ENCODE peak calls at places on chromosome 12, in ten cellular contexts. One of them, this sample, is unnamed.
A peak's percentile ranks its signal among the peaks of the same experiment; 100 is the strongest.

GRCh38 chr12:129459886-129460285 is 443.9 kb downstream of the TMEM132D start:
- DNase-seq in cardiac muscle cell: no peak
- DNase-seq in psoas muscle: no peak
- DNase-seq in SK-N-SH: no peak
- DNase-seq in DND-41: no peak
- DNase-seq in upper lobe of right lung: no peak
- DNase-seq in kidney epithelial cell: no peak
- DNase-seq in choroid plexus epithelial cell: no peak
- DNase-seq in PC-3: no peak
- DNase-seq in GM23248: no peak
- DNase-seq in this sample: no peak

GRCh38 chr12:108800591-108800990 is 56.8 kb downstream of the SSH1 start:
- DNase-seq in cardiac muscle cell: no peak
- DNase-seq in psoas muscle: no peak
- DNase-seq in SK-N-SH: no peak
- DNase-seq in DND-41: no peak
- DNase-seq in upper lobe of right lung: no peak
- DNase-seq in kidney epithelial cell: no peak
- DNase-seq in choroid plexus epithelial cell: peak; percentile 42
- DNase-seq in PC-3: no peak
- DNase-seq in GM23248: peak; percentile 1
- DNase-seq in this sample: no peak

GRCh38 chr12:46446645-46447044 is 74.1 kb upstream of the SLC38A2 start:
- DNase-seq in cardiac muscle cell: peak; percentile 28
- DNase-seq in psoas muscle: no peak
- DNase-seq in SK-N-SH: no peak
- DNase-seq in DND-41: no peak
- DNase-seq in upper lobe of right lung: no peak
- DNase-seq in kidney epithelial cell: no peak
- DNase-seq in choroid plexus epithelial cell: peak; percentile 50
- DNase-seq in PC-3: peak; percentile 42
- DNase-seq in GM23248: no peak
- DNase-seq in this sample: no peak

GRCh38 chr12:92987846-92988621 is 58.9 kb upstream of the EEA1 start:
- DNase-seq in cardiac muscle cell: peak; percentile 24
- DNase-seq in psoas muscle: peak; percentile 25
- DNase-seq in SK-N-SH: no peak
- DNase-seq in DND-41: peak; percentile 10
- DNase-seq in upper lobe of right lung: peak; percentile 68
- DNase-seq in kidney epithelial cell: no peak
- DNase-seq in choroid plexus epithelial cell: peak; percentile 10
- DNase-seq in PC-3: no peak
- DNase-seq in GM23248: no peak
- DNase-seq in this sample: peak; percentile 53

GRCh38 chr12:30806989-30807694 is 52.4 kb upstream of the CAPRIN2 start:
- DNase-seq in cardiac muscle cell: peak; percentile 76
- DNase-seq in psoas muscle: no peak
- DNase-seq in SK-N-SH: peak; percentile 61
- DNase-seq in DND-41: peak; percentile 16
- DNase-seq in upper lobe of right lung: no peak
- DNase-seq in kidney epithelial cell: no peak
- DNase-seq in choroid plexus epithelial cell: peak; percentile 90
- DNase-seq in PC-3: peak; percentile 80
- DNase-seq in GM23248: peak; percentile 83
- DNase-seq in this sample: peak; percentile 55

GRCh38 chr12:79380402-79380801 is 310.4 kb downstream of the PAWR start:
- DNase-seq in cardiac muscle cell: no peak
- DNase-seq in psoas muscle: no peak
- DNase-seq in SK-N-SH: no peak
- DNase-seq in DND-41: no peak
- DNase-seq in upper lobe of right lung: no peak
- DNase-seq in kidney epithelial cell: no peak
- DNase-seq in choroid plexus epithelial cell: no peak
- DNase-seq in PC-3: no peak
- DNase-seq in GM23248: no peak
- DNase-seq in this sample: no peak

GRCh38 chr12:131726-132465 is 65.3 kb downstream of the IQSEC3 start:
- DNase-seq in cardiac muscle cell: no peak
- DNase-seq in psoas muscle: no peak
- DNase-seq in SK-N-SH: no peak
- DNase-seq in DND-41: no peak
- DNase-seq in upper lobe of right lung: no peak
- DNase-seq in kidney epithelial cell: no peak
- DNase-seq in choroid plexus epithelial cell: peak; percentile 15
- DNase-seq in PC-3: peak; percentile 49
- DNase-seq in GM23248: no peak
- DNase-seq in this sample: no peak

GRCh38 chr12:120000556-120000955 is 11.5 kb downstream of the BICDL1 start:
- DNase-seq in cardiac muscle cell: no peak
- DNase-seq in psoas muscle: no peak
- DNase-seq in SK-N-SH: no peak
- DNase-seq in DND-41: no peak
- DNase-seq in upper lobe of right lung: no peak
- DNase-seq in kidney epithelial cell: no peak
- DNase-seq in choroid plexus epithelial cell: no peak
- DNase-seq in PC-3: no peak
- DNase-seq in GM23248: no peak
- DNase-seq in this sample: no peak

GRCh38 chr12:113055594-113056380 is 743 bp upstream of the DTX1 start:
- DNase-seq in cardiac muscle cell: no peak
- DNase-seq in psoas muscle: no peak
- DNase-seq in SK-N-SH: no peak
- DNase-seq in DND-41: peak; percentile 32
- DNase-seq in upper lobe of right lung: peak; percentile 44
- DNase-seq in kidney epithelial cell: no peak
- DNase-seq in choroid plexus epithelial cell: no peak
- DNase-seq in PC-3: no peak
- DNase-seq in GM23248: no peak
- DNase-seq in this sample: no peak
- H3K4me3 ChIP-seq in cardiac muscle cell: no peak overlapping the region
- H3K4me3 ChIP-seq in psoas muscle: no peak overlapping the region
- H3K4me3 ChIP-seq in SK-N-SH: peak overlapping the region; percentile 59
- H3K4me3 ChIP-seq in DND-41: peak overlapping the region; percentile 84
- H3K4me3 ChIP-seq in upper lobe of right lung: no peak overlapping the region
- H3K4me3 ChIP-seq in kidney epithelial cell: no peak overlapping the region
- H3K4me3 ChIP-seq in choroid plexus epithelial cell: no peak overlapping the region
- H3K4me3 ChIP-seq in PC-3: no peak overlapping the region
- H3K4me3 ChIP-seq in GM23248: no peak overlapping the region
- H3K4me3 ChIP-seq in this sample: no peak overlapping the region

DNA sequence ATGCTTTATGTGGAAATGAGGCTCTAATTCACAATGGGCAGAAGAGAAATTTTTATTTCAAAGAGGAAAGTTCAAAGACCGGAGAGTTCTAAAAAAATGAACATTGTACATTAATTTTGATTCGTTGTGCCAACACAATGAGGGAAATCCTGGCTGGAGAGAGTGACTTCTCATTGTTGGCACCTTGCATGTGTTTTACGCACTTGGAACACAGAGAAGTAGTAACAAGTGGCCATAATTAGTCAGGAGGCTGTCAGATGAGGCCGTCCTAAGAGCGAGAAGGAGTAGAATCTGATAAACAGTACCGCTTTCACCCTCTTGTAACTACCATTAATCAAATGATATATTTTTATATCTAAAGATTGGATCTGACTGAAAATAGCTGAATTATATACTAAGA is 6.9 kb downstream of the LMO3 start:
- DNase-seq in cardiac muscle cell: no peak
- DNase-seq in psoas muscle: no peak
- DNase-seq in SK-N-SH: no peak
- DNase-seq in DND-41: no peak
- DNase-seq in upper lobe of right lung: no peak
- DNase-seq in kidney epithelial cell: no peak
- DNase-seq in choroid plexus epithelial cell: no peak
- DNase-seq in PC-3: no peak
- DNase-seq in GM23248: no peak
- DNase-seq in this sample: peak; percentile 62
- H3K4me3 ChIP-seq in cardiac muscle cell: no peak overlapping the region
- H3K4me3 ChIP-seq in psoas muscle: no peak overlapping the region
- H3K4me3 ChIP-seq in SK-N-SH: no peak overlapping the region
- H3K4me3 ChIP-seq in DND-41: no peak overlapping the region
- H3K4me3 ChIP-seq in upper lobe of right lung: peak overlapping the region; percentile 23
- H3K4me3 ChIP-seq in kidney epithelial cell: no peak overlapping the region
- H3K4me3 ChIP-seq in choroid plexus epithelial cell: no peak overlapping the region
- H3K4me3 ChIP-seq in PC-3: no peak overlapping the region
- H3K4me3 ChIP-seq in GM23248: no peak overlapping the region
- H3K4me3 ChIP-seq in this sample: no peak overlapping the region

GRCh38 chr12:106866426-106867080 is 89.2 kb upstream of the TMEM263 start:
- DNase-seq in cardiac muscle cell: no peak
- DNase-seq in psoas muscle: no peak
- DNase-seq in SK-N-SH: no peak
- DNase-seq in DND-41: no peak
- DNase-seq in upper lobe of right lung: no peak
- DNase-seq in kidney epithelial cell: no peak
- DNase-seq in choroid plexus epithelial cell: peak; percentile 41
- DNase-seq in PC-3: no peak
- DNase-seq in GM23248: no peak
- DNase-seq in this sample: no peak

GRCh38 chr12:106865685-106866084 is 90.0 kb upstream of the TMEM263 start:
- DNase-seq in cardiac muscle cell: no peak
- DNase-seq in psoas muscle: no peak
- DNase-seq in SK-N-SH: no peak
- DNase-seq in DND-41: no peak
- DNase-seq in upper lobe of right lung: no peak
- DNase-seq in kidney epithelial cell: no peak
- DNase-seq in choroid plexus epithelial cell: no peak
- DNase-seq in PC-3: no peak
- DNase-seq in GM23248: no peak
- DNase-seq in this sample: no peak

GRCh38 chr12:106863185-106863584 is 88.7 kb downstream of the RIC8B start:
- DNase-seq in cardiac muscle cell: no peak
- DNase-seq in psoas muscle: no peak
- DNase-seq in SK-N-SH: no peak
- DNase-seq in DND-41: no peak
- DNase-seq in upper lobe of right lung: no peak
- DNase-seq in kidney epithelial cell: no peak
- DNase-seq in choroid plexus epithelial cell: peak; percentile 30
- DNase-seq in PC-3: no peak
- DNase-seq in GM23248: no peak
- DNase-seq in this sample: no peak

DNA sequence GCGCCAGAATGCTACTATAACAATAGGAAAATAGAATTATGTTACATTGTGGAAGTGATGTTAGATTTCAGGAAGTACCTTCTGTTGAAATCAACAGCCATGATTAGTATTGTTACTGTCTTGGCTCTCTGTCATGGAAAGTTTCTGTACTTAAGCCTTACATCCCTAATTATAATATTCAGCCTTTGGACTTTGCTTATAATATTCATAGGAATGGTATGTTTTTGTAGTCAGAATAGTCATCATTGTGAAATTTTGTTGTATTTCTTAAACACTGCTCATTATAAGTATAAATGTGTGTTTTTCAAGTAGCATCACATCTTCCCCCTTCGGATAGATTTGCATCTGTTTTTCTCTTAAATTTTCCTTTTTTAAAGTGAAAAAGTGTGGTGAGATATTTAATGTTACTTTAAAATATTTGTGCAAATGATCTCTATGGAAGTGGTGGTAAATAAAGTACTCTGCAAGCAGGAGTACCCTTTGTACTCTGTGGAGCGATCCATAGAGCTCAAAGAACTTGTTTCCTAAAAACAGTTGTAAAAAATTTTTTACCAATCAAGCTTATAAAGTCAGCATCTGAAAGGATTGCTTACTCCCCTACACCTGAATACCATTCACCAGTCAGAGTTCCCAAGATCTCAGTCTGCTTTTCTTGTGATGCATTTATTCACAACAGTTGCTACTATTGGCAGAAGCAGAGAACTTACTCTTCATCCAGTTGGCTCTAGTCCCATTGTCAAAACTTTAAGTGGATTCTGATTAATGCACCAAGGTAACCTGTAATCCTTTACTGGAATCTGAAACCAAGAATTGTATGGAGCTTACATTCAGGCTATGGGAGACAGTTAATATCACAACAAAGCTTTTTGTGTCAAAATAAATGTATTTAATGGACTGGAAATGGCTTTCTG is 87.8 kb downstream of the RIC8B start:
- DNase-seq in cardiac muscle cell: no peak
- DNase-seq in psoas muscle: no peak
- DNase-seq in SK-N-SH: no peak
- DNase-seq in DND-41: no peak
- DNase-seq in upper lobe of right lung: no peak
- DNase-seq in kidney epithelial cell: no peak
- DNase-seq in choroid plexus epithelial cell: peak; percentile 85
- DNase-seq in PC-3: peak; percentile 82
- DNase-seq in GM23248: peak; percentile 91
- DNase-seq in this sample: no peak
- H3K4me3 ChIP-seq in cardiac muscle cell: no peak overlapping the region
- H3K4me3 ChIP-seq in psoas muscle: no peak overlapping the region
- H3K4me3 ChIP-seq in SK-N-SH: no peak overlapping the region
- H3K4me3 ChIP-seq in DND-41: no peak overlapping the region
- H3K4me3 ChIP-seq in upper lobe of right lung: no peak overlapping the region
- H3K4me3 ChIP-seq in kidney epithelial cell: no peak overlapping the region
- H3K4me3 ChIP-seq in choroid plexus epithelial cell: no peak overlapping the region
- H3K4me3 ChIP-seq in PC-3: peak overlapping the region; percentile 16
- H3K4me3 ChIP-seq in GM23248: no peak overlapping the region
- H3K4me3 ChIP-seq in this sample: no peak overlapping the region

GRCh38 chr12:11756523-11756922 is 107.0 kb downstream of the ETV6 start:
- DNase-seq in cardiac muscle cell: no peak
- DNase-seq in psoas muscle: no peak
- DNase-seq in SK-N-SH: no peak
- DNase-seq in DND-41: no peak
- DNase-seq in upper lobe of right lung: no peak
- DNase-seq in kidney epithelial cell: no peak
- DNase-seq in choroid plexus epithelial cell: no peak
- DNase-seq in PC-3: no peak
- DNase-seq in GM23248: no peak
- DNase-seq in this sample: no peak

GRCh38 chr12:11758087-11758837 is 108.8 kb downstream of the ETV6 start:
- DNase-seq in cardiac muscle cell: no peak
- DNase-seq in psoas muscle: no peak
- DNase-seq in SK-N-SH: no peak
- DNase-seq in DND-41: no peak
- DNase-seq in upper lobe of right lung: no peak
- DNase-seq in kidney epithelial cell: no peak
- DNase-seq in choroid plexus epithelial cell: no peak
- DNase-seq in PC-3: no peak
- DNase-seq in GM23248: no peak
- DNase-seq in this sample: no peak

GRCh38 chr12:11757531-11757930 is 108.1 kb downstream of the ETV6 start:
- DNase-seq in cardiac muscle cell: no peak
- DNase-seq in psoas muscle: no peak
- DNase-seq in SK-N-SH: no peak
- DNase-seq in DND-41: no peak
- DNase-seq in upper lobe of right lung: no peak
- DNase-seq in kidney epithelial cell: no peak
- DNase-seq in choroid plexus epithelial cell: no peak
- DNase-seq in PC-3: no peak
- DNase-seq in GM23248: no peak
- DNase-seq in this sample: no peak

GRCh38 chr12:11756022-11756421 is 106.5 kb downstream of the ETV6 start:
- DNase-seq in cardiac muscle cell: no peak
- DNase-seq in psoas muscle: no peak
- DNase-seq in SK-N-SH: no peak
- DNase-seq in DND-41: no peak
- DNase-seq in upper lobe of right lung: no peak
- DNase-seq in kidney epithelial cell: no peak
- DNase-seq in choroid plexus epithelial cell: no peak
- DNase-seq in PC-3: no peak
- DNase-seq in GM23248: no peak
- DNase-seq in this sample: no peak

DNA sequence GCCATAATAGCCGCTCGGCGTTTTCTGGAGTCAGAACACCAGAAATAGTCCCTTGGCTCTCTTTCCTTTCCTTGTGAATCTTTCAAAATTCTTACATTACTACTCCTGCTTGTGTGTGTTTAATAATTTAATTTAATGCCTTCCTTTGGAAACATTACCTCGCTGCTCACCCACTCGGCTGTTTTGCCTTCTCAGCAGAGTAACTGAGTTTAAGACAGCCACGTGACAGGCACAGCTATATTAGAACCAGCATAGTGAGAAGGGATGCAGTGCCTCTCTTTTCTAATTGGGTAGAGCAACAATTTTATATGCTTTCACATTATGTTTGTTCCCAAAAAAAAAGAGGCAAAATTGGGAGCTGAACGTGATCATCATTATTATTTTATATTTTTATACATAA is 107.6 kb downstream of the ETV6 start:
- DNase-seq in cardiac muscle cell: no peak
- DNase-seq in psoas muscle: no peak
- DNase-seq in SK-N-SH: no peak
- DNase-seq in DND-41: no peak
- DNase-seq in upper lobe of right lung: no peak
- DNase-seq in kidney epithelial cell: no peak
- DNase-seq in choroid plexus epithelial cell: no peak
- DNase-seq in PC-3: no peak
- DNase-seq in GM23248: no peak
- DNase-seq in this sample: no peak
- H3K4me3 ChIP-seq in cardiac muscle cell: no peak overlapping the region
- H3K4me3 ChIP-seq in psoas muscle: no peak overlapping the region
- H3K4me3 ChIP-seq in SK-N-SH: no peak overlapping the region
- H3K4me3 ChIP-seq in DND-41: no peak overlapping the region
- H3K4me3 ChIP-seq in upper lobe of right lung: no peak overlapping the region
- H3K4me3 ChIP-seq in kidney epithelial cell: no peak overlapping the region
- H3K4me3 ChIP-seq in choroid plexus epithelial cell: no peak overlapping the region
- H3K4me3 ChIP-seq in PC-3: no peak overlapping the region
- H3K4me3 ChIP-seq in GM23248: no peak overlapping the region
- H3K4me3 ChIP-seq in this sample: no peak overlapping the region